ENCODE peak calls at places on chromosomes 2 and 18, in seven cellular contexts. H, R, Q, K, G, X and L are unnamed samples. For H3K36me3 and H3K4me1, the result is how much of the 10 kb centered on the place peaks cover.

GRCh38 chr2:14831458-14831857 is 198.9 kb downstream of the LRATD1 start:
- DNase-seq in K (no peak), R (no peak), G (no peak), Q (no peak), X (no peak), H (no peak), L (no peak)

GRCh38 chr2:54206596-54206995 is 49.4 kb downstream of the TSPYL6 start:
- DNase-seq in X (no peak), H (no peak), K (no peak), G (peak), Q (no peak), R (no peak), L (no peak)

GRCh38 chr2:11102466-11102865 is 52.8 kb upstream of the SLC66A3 start:
- DNase-seq in K (no peak), H (no peak), X (no peak), R (no peak), Q (no peak), G (no peak), L (no peak)

GRCh38 chr2:108634591-108635160 is 84.6 kb upstream of the RANBP2 start:
- DNase-seq in X (no peak), Q (peak), H (no peak), R (no peak), K (no peak), G (peak), L (no peak)

GRCh38 chr18:49275448-49275847 is 185.0 kb downstream of the DYM start:
- DNase-seq in Q (no peak), H (no peak), K (no peak), G (no peak), R (no peak), X (no peak), L (no peak)

GRCh38 chr2:201915446-201915845 is 109.1 kb downstream of the CDK15 start:
- DNase-seq in K (no peak), X (no peak), Q (no peak), H (no peak), R (no peak), G (no peak), L (no peak)

GRCh38 chr2:36380624-36381481 is 25.3 kb downstream of the CRIM1 start:
- DNase-seq in Q (peak), K (no peak), R (peak), G (peak), H (no peak), X (peak), L (peak)

GRCh38 chr2:71974846-71975245 is 172.8 kb downstream of the CYP26B1 start:
- DNase-seq in H (no peak), X (no peak), Q (no peak), K (no peak), G (no peak), R (no peak), L (no peak)

GRCh38 chr18:32093523-32093922 is 1.8 kb downstream of the RNF138 start:
- DNase-seq in H (no peak), K (no peak), R (peak), X (no peak), Q (peak), G (no peak), L (no peak)

GRCh38 chr2:113282747-113283533 is 4.2 kb upstream of the PAX8 start:
- DNase-seq in H (peak), R (peak), K (no peak), G (peak), Q (peak), X (peak), L (no peak)

GRCh38 chr2:46008082-46008870 is 288.9 kb upstream of the EPAS1 start:
- DNase-seq in Q (no peak), K (no peak), X (no peak), H (no peak), R (peak), G (no peak), L (no peak)

GRCh38 chr2:73297151-73297559 is 3.8 kb upstream of the EGR4 start:
- DNase-seq in K (no peak), R (no peak), Q (no peak), H (no peak), X (no peak), G (no peak), L (no peak)

GRCh38 chr2:66587216-66587615 is 152.3 kb downstream of the MEIS1 start:
- DNase-seq in R (peak), K (no peak), H (peak), X (peak), Q (no peak), G (peak), L (peak)

GRCh38 chr2:161028581-161028980 is 131.6 kb upstream of the TANK start:
- DNase-seq in H (no peak), X (no peak), Q (no peak), R (no peak), K (no peak), G (no peak), L (no peak)

GRCh38 chr2:133177196-133177595 is 391.1 kb downstream of the NCKAP5 start:
- DNase-seq in Q (no peak), G (no peak), H (no peak), X (no peak), R (no peak), K (no peak), L (no peak)

GRCh38 chr2:3662239-3662638 is 4.2 kb downstream of the ALLC start:
- DNase-seq in Q (no peak), H (no peak), K (no peak), R (no peak), X (no peak), G (peak), L (no peak)

GRCh38 chr2:97674396-97674795 is 4.9 kb downstream of the C2orf92 start:
- DNase-seq in G (no peak), K (no peak), R (no peak), X (no peak), Q (no peak), H (no peak), L (no peak)

GRCh38 chr2:173522356-173522755 is 167.7 kb downstream of the CDCA7 start:
- DNase-seq in X (no peak), Q (no peak), K (no peak), R (no peak), G (no peak), H (no peak), L (no peak)

GRCh38 chr2:159035790-159036411 is 67.5 kb downstream of the TANC1 start:
- DNase-seq in R (peak), G (peak), K (no peak), H (peak), X (peak), Q (peak), L (peak)

GRCh38 chr18:68887410-68887809 is 89.5 kb downstream of the CCDC102B start:
- DNase-seq in X (no peak), H (no peak), G (no peak), Q (no peak), R (no peak), K (no peak), L (no peak)

GRCh38 chr2:154133823-154134222 is 262.1 kb downstream of the GALNT13 start:
- DNase-seq in R (peak), G (no peak), Q (no peak), X (no peak), H (no peak), K (no peak), L (no peak)

GRCh38 chr2:101151859-101152194 is 645 bp upstream of the TBC1D8 start:
- DNase-seq in Q (no peak), H (no peak), X (no peak), R (peak), K (no peak), G (no peak), L (no peak)

GRCh38 chr18:7467708-7468466 is 99.2 kb upstream of the PTPRM start:
- DNase-seq in X (peak), K (no peak), R (no peak), H (no peak), Q (no peak), G (peak), L (no peak)

GRCh38 chr2:37588316-37588777 is 83.1 kb downstream of the CDC42EP3 start:
- DNase-seq in K (no peak), G (no peak), R (no peak), H (no peak), X (peak), Q (no peak), L (no peak)

GRCh38 chr2:67032091-67032490 is 365.0 kb upstream of the ETAA1 start:
- DNase-seq in H (no peak), R (no peak), G (no peak), Q (no peak), K (no peak), X (no peak), L (no peak)

GRCh38 chr2:3320910-3321605 is 56.6 kb downstream of the EIPR1 start:
- DNase-seq in G (no peak), H (no peak), Q (no peak), K (peak), R (no peak), X (no peak), L (no peak)

GRCh38 chr2:109478906-109479493 is 134.8 kb downstream of the SEPTIN10 start:
- DNase-seq in Q (no peak), R (no peak), X (no peak), G (no peak), K (no peak), H (no peak), L (no peak)

GRCh38 chr18:35389095-35389618 is 12.0 kb upstream of the ZNF396 start:
- DNase-seq in K (no peak), H (no peak), G (no peak), X (no peak), R (no peak), Q (no peak), L (no peak)

GRCh38 chr2:10165816-10166488 is 43.4 kb downstream of the RRM2 start:
- DNase-seq in K (no peak), H (no peak), X (no peak), R (no peak), Q (no peak), G (no peak), L (peak)

GRCh38 chr2:60505240-60505639 is 48.2 kb downstream of the BCL11A start:
- DNase-seq in Q (no peak), X (no peak), R (no peak), H (no peak), G (no peak), K (no peak), L (no peak)

GRCh38 chr18:63264871-63265270 is 54.7 kb downstream of the BCL2 start:
- DNase-seq in G (no peak), Q (no peak), K (no peak), R (no peak), H (no peak), X (no peak), L (no peak)
- H3K36me3 ChIP-seq in G (under half), Q (under half), K (under half), R (under half), H (under half), X (under half), L (under half)

GRCh38 chr18:13439475-13439874 is 220.9 kb downstream of the LDLRAD4 start:
- DNase-seq in H (no peak), G (no peak), Q (no peak), R (no peak), K (peak), X (no peak), L (no peak)
- H3K4me3 ChIP-seq in H (no peak), G (no peak), Q (no peak), R (no peak), K (no peak), X (no peak), L (no peak)

GRCh38 chr2:95231723-95232122 is 24.4 kb downstream of the ZNF892 start:
- DNase-seq in K (no peak), X (peak), H (peak), R (peak), G (peak), Q (peak), L (peak)
- H3K4me1 ChIP-seq in K (under half), X (under half), H (under half), R (under half), G (under half), Q (under half), L (under half)

GRCh38 chr2:241138471-241138870 is 10.8 kb downstream of the PASK start:
- DNase-seq in R (no peak), Q (no peak), K (peak), H (no peak), X (no peak), G (no peak), L (no peak)
- H3K36me3 ChIP-seq in R (under half), Q (under half), K (under half), H (half or more), X (under half), G (under half), L (under half)

DNA sequence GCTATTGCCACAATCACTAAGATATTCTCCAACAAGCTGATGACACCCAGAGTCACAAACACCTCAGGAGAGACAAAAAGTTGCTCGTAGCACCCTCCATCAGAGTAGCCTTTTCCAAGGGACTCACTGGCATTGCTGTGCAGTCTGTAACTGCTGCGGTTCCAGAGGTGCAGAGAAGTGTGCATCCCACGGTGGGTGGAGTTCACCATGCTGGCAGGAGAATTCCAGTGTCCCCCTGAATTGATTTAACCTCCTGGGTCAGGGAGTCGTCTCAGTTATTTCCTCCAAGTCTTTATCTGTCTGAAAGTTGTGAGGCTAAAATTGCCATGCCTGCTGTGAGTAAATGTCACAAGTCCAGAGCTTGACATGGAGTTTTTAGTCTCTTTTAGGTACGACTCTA is 434 bp downstream of the MC4R start:
- DNase-seq in Q (no peak), H (no peak), X (no peak), K (no peak), R (no peak), G (peak), L (no peak)
- H3K4me3 ChIP-seq in Q (no peak), H (no peak), X (no peak), K (no peak), R (no peak), G (no peak), L (no peak)

GRCh38 chr2:16302431-16302830 is 362.1 kb downstream of the MYCN start:
- DNase-seq in H (no peak), G (no peak), R (no peak), K (no peak), X (no peak), Q (no peak), L (no peak)
- H3K4me1 ChIP-seq in H (under half), G (under half), R (under half), K (under half), X (under half), Q (under half), L (under half)